ENCODE peak calls at places on chromosomes 6 and 20, in nine cellular contexts. D is pancreas, V is posterior vena cava, C is GM12891, I is iris pigment epithelial cell, N is T-helper 22 cell, U is RPMI7951, A is NCI-H2171, R is NCI-H2081 treated with DMSO at 0.1 percent for 48 hours. K is an unnamed sample.

GRCh38 chr6:33123181-33123580 is 47.4 kb downstream of the HLA-DPB1 start:
- DNase-seq in D (no peak), V (no peak), C (no peak), I (no peak), N (no peak), U (no peak), A (no peak), R (no peak), K (no peak)

GRCh38 chr6:39327516-39327915 is 5.0 kb upstream of the KCNK16 start:
- DNase-seq in D (no peak), V (no peak), C (no peak), I (no peak), N (no peak), U (no peak), A (no peak), R (no peak), K (no peak)

GRCh38 chr6:166586424-166587156 is at the start of gene RAMACL:
- DNase-seq in D (no peak), V (no peak), C (peak), I (no peak), N (peak), U (no peak), A (no peak), R (no peak), K (no peak)

GRCh38 chr6:110618591-110619267 is 142.3 kb upstream of the SLC22A16 start:
- DNase-seq in D (no peak), V (no peak), C (no peak), I (peak), N (no peak), U (peak), A (no peak), R (no peak), K (no peak)

GRCh38 chr6:32196682-32197616 is 4.5 kb upstream of the GPSM3 start:
- DNase-seq in D (no peak), V (peak), C (no peak), I (peak), N (no peak), U (peak), A (no peak), R (no peak), K (no peak)

GRCh38 chr20:63178889-63179751 is 36.8 kb downstream of the YTHDF1 start:
- DNase-seq in D (peak), V (no peak), C (peak), I (no peak), N (peak), U (peak), A (peak), R (no peak), K (no peak)

GRCh38 chr6:37029249-37029959 is 23.9 kb downstream of the FGD2 start:
- DNase-seq in D (peak), V (peak), C (no peak), I (peak), N (no peak), U (peak), A (no peak), R (no peak), K (peak)

GRCh38 chr20:48467622-48468021 is 360.2 kb downstream of the PREX1 start:
- DNase-seq in D (no peak), V (peak), C (no peak), I (peak), N (no peak), U (no peak), A (no peak), R (no peak), K (peak)

GRCh38 chr6:9138856-9139426 is 703.6 kb upstream of the SLC35B3 start:
- DNase-seq in D (no peak), V (no peak), C (no peak), I (no peak), N (no peak), U (peak), A (peak), R (peak), K (no peak)

GRCh38 chr6:35087361-35088280 is 53.5 kb downstream of the TCP11 start:
- DNase-seq in D (no peak), V (no peak), C (peak), I (no peak), N (no peak), U (no peak), A (no peak), R (no peak), K (no peak)

GRCh38 chr6:154986787-154987235 is 8.3 kb upstream of the TIAM2 start:
- DNase-seq in D (no peak), V (no peak), C (no peak), I (peak), N (no peak), U (no peak), A (no peak), R (no peak), K (no peak)

GRCh38 chr6:118896339-118897136 is 2.6 kb downstream of the ASF1A start:
- DNase-seq in D (no peak), V (no peak), C (no peak), I (peak), N (no peak), U (peak), A (no peak), R (no peak), K (no peak)

GRCh38 chr6:67683960-67684359 is 951.1 kb upstream of the ADGRB3 start:
- DNase-seq in D (no peak), V (no peak), C (no peak), I (peak), N (no peak), U (peak), A (no peak), R (no peak), K (no peak)

GRCh38 chr6:157613011-157613522 is 210.0 kb upstream of the SNX9 start:
- DNase-seq in D (no peak), V (no peak), C (no peak), I (peak), N (no peak), U (peak), A (no peak), R (no peak), K (no peak)

GRCh38 chr6:150450918-150451317 is 82.1 kb downstream of the IYD start:
- DNase-seq in D (no peak), V (no peak), C (no peak), I (no peak), N (no peak), U (no peak), A (no peak), R (no peak), K (no peak)

GRCh38 chr6:26033132-26033941 is 53.9 kb upstream of the HFE start:
- DNase-seq in D (peak), V (peak), C (no peak), I (peak), N (peak), U (peak), A (peak), R (peak), K (no peak)

GRCh38 chr6:132491303-132491702 is 21.6 kb downstream of the STX7 start:
- DNase-seq in D (peak), V (no peak), C (no peak), I (peak), N (no peak), U (peak), A (no peak), R (no peak), K (no peak)

GRCh38 chr6:150025201-150025917 is at the start of gene RAET1L:
- DNase-seq in D (peak), V (peak), C (no peak), I (peak), N (no peak), U (peak), A (no peak), R (no peak), K (no peak)

GRCh38 chr20:51412333-51412761 is 130.2 kb downstream of the NFATC2 start:
- DNase-seq in D (no peak), V (no peak), C (no peak), I (peak), N (no peak), U (peak), A (peak), R (no peak), K (peak)

K was measured in RWPE2.